ENCODE peak calls at places on chromosomes 12 and 14, in nine cellular contexts. One of them, this sample, is unnamed.

GRCh38 chr14:94028450-94028826 is 2.3 kb downstream of the OTUB2 start:
- DNase-seq in right lobe of liver: no peak
- DNase-seq in uterus: no peak
- DNase-seq in lower leg skin: no peak
- DNase-seq in HCT116: peak; percentile 88
- DNase-seq in A549: no peak
- DNase-seq in NB4: peak; percentile 89
- DNase-seq in heart left ventricle: no peak
- DNase-seq in transverse colon: no peak
- DNase-seq in this sample: no peak

GRCh38 chr14:68946423-68946822 is 32.7 kb downstream of the ACTN1 start:
- DNase-seq in right lobe of liver: no peak
- DNase-seq in uterus: no peak
- DNase-seq in lower leg skin: no peak
- DNase-seq in HCT116: no peak
- DNase-seq in A549: no peak
- DNase-seq in NB4: no peak
- DNase-seq in heart left ventricle: no peak
- DNase-seq in transverse colon: no peak
- DNase-seq in this sample: no peak

GRCh38 chr14:72864712-72865365 is 29.1 kb downstream of the DPF3 start:
- DNase-seq in right lobe of liver: no peak
- DNase-seq in uterus: no peak
- DNase-seq in lower leg skin: no peak
- DNase-seq in HCT116: no peak
- DNase-seq in A549: no peak
- DNase-seq in NB4: no peak
- DNase-seq in heart left ventricle: peak; percentile 59
- DNase-seq in transverse colon: no peak
- DNase-seq in this sample: no peak

GRCh38 chr12:12890492-12890814 is 909 bp upstream of the GPRC5A start:
- DNase-seq in right lobe of liver: no peak
- DNase-seq in uterus: peak; percentile 46
- DNase-seq in lower leg skin: no peak
- DNase-seq in HCT116: no peak
- DNase-seq in A549: no peak
- DNase-seq in NB4: no peak
- DNase-seq in heart left ventricle: no peak
- DNase-seq in transverse colon: no peak
- DNase-seq in this sample: no peak

GRCh38 chr14:23093993-23094665 is 807 bp downstream of the ACIN1 start:
- DNase-seq in right lobe of liver: no peak
- DNase-seq in uterus: no peak
- DNase-seq in lower leg skin: peak; percentile 53
- DNase-seq in HCT116: no peak
- DNase-seq in A549: no peak
- DNase-seq in NB4: no peak
- DNase-seq in heart left ventricle: no peak
- DNase-seq in transverse colon: no peak
- DNase-seq in this sample: no peak

GRCh38 chr12:130097798-130098255 is 64.4 kb upstream of the FZD10 start:
- DNase-seq in right lobe of liver: no peak
- DNase-seq in uterus: no peak
- DNase-seq in lower leg skin: no peak
- DNase-seq in HCT116: no peak
- DNase-seq in A549: no peak
- DNase-seq in NB4: no peak
- DNase-seq in heart left ventricle: no peak
- DNase-seq in transverse colon: no peak
- DNase-seq in this sample: no peak

GRCh38 chr12:38585090-38585489 is 268.5 kb downstream of the ALG10B start:
- DNase-seq in right lobe of liver: no peak
- DNase-seq in uterus: no peak
- DNase-seq in lower leg skin: no peak
- DNase-seq in HCT116: no peak
- DNase-seq in A549: no peak
- DNase-seq in NB4: no peak
- DNase-seq in heart left ventricle: no peak
- DNase-seq in transverse colon: no peak
- DNase-seq in this sample: no peak

GRCh38 chr12:7479784-7480183 is 23.8 kb downstream of the CD163 start:
- DNase-seq in right lobe of liver: no peak
- DNase-seq in uterus: no peak
- DNase-seq in lower leg skin: no peak
- DNase-seq in HCT116: no peak
- DNase-seq in A549: no peak
- DNase-seq in NB4: no peak
- DNase-seq in heart left ventricle: no peak
- DNase-seq in transverse colon: no peak
- DNase-seq in this sample: no peak

GRCh38 chr12:27709932-27710591 is 570 bp upstream of the MRPS35 start:
- DNase-seq in right lobe of liver: peak; percentile 24
- DNase-seq in uterus: peak; percentile 21
- DNase-seq in lower leg skin: no peak
- DNase-seq in HCT116: no peak
- DNase-seq in A549: peak; percentile 68
- DNase-seq in NB4: peak; percentile 65
- DNase-seq in heart left ventricle: no peak
- DNase-seq in transverse colon: peak; percentile 35
- DNase-seq in this sample: peak; percentile 64

GRCh38 chr12:27709212-27709931 is 1.3 kb upstream of the MRPS35 start:
- DNase-seq in right lobe of liver: no peak
- DNase-seq in uterus: no peak
- DNase-seq in lower leg skin: no peak
- DNase-seq in HCT116: no peak
- DNase-seq in A549: no peak
- DNase-seq in NB4: no peak
- DNase-seq in heart left ventricle: no peak
- DNase-seq in transverse colon: no peak
- DNase-seq in this sample: no peak

GRCh38 chr12:27703720-27704452 is 6.7 kb upstream of the MRPS35 start:
- DNase-seq in right lobe of liver: peak; percentile 53
- DNase-seq in uterus: peak; percentile 67
- DNase-seq in lower leg skin: peak; percentile 91
- DNase-seq in HCT116: peak; percentile 87
- DNase-seq in A549: peak; percentile 88
- DNase-seq in NB4: peak; percentile 92
- DNase-seq in heart left ventricle: peak; percentile 59
- DNase-seq in transverse colon: peak; percentile 85
- DNase-seq in this sample: peak; percentile 81

GRCh38 chr12:27707216-27707615 is 3.4 kb upstream of the MRPS35 start:
- DNase-seq in right lobe of liver: no peak
- DNase-seq in uterus: no peak
- DNase-seq in lower leg skin: no peak
- DNase-seq in HCT116: no peak
- DNase-seq in A549: no peak
- DNase-seq in NB4: no peak
- DNase-seq in heart left ventricle: no peak
- DNase-seq in transverse colon: no peak
- DNase-seq in this sample: no peak

DNA sequence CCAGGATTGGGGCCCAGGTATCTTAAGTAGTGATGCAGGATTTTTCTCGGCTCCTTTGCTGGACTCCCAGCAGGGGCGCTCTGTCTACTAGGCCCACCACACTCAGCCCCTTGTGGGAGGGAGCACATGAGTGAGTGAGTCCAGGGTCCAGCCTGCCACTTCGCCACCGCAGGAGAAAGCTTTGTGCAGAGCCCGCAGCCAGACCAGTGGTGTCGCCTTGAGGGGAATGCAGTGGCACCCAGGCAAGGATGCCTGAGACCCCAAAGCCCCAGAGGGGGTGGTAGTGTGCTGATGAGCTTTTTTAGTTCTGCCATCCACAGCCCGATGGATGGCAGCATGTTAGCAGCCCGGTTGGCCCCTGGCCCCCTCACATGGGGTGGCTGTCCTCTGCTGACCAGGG is 5.4 kb upstream of the MRPS35 start:
- DNase-seq in right lobe of liver: no peak
- DNase-seq in uterus: no peak
- DNase-seq in lower leg skin: no peak
- DNase-seq in HCT116: no peak
- DNase-seq in A549: no peak
- DNase-seq in NB4: peak; percentile 20
- DNase-seq in heart left ventricle: no peak
- DNase-seq in transverse colon: no peak
- DNase-seq in this sample: no peak
- TF ChIP-seq POLR2A in right lobe of liver: no peak
- TF ChIP-seq POLR2A in uterus: no peak
- TF ChIP-seq POLR2A in lower leg skin: no peak
- TF ChIP-seq POLR2A in HCT116: no peak
- TF ChIP-seq POLR2A in A549: no peak
- TF ChIP-seq POLR2A in NB4: no peak
- TF ChIP-seq POLR2A in heart left ventricle: no peak
- TF ChIP-seq POLR2A in transverse colon: no peak
- TF ChIP-seq POLR2A in this sample: no peak

GRCh38 chr12:57087689-57088441 is 1.0 kb upstream of the NAB2 start:
- DNase-seq in right lobe of liver: peak; percentile 87
- DNase-seq in uterus: peak; percentile 97
- DNase-seq in lower leg skin: peak; percentile 97
- DNase-seq in HCT116: peak; percentile 85
- DNase-seq in A549: peak; percentile 94
- DNase-seq in NB4: peak; percentile 98
- DNase-seq in heart left ventricle: peak; percentile 89
- DNase-seq in transverse colon: peak; percentile 88
- DNase-seq in this sample: peak; percentile 66

GRCh38 chr12:57088442-57089258 is at the start of gene NAB2:
- DNase-seq in right lobe of liver: peak; percentile 99
- DNase-seq in uterus: peak; percentile 97
- DNase-seq in lower leg skin: peak; percentile 99
- DNase-seq in HCT116: peak; percentile 85
- DNase-seq in A549: peak; percentile 97
- DNase-seq in NB4: peak; percentile 99
- DNase-seq in heart left ventricle: peak; percentile 98
- DNase-seq in transverse colon: peak; percentile 96
- DNase-seq in this sample: peak; percentile 93

GRCh38 chr12:57089259-57090245 is 638 bp downstream of the NAB2 start:
- DNase-seq in right lobe of liver: peak; percentile 87
- DNase-seq in uterus: peak; percentile 84
- DNase-seq in lower leg skin: peak; percentile 96
- DNase-seq in HCT116: no peak
- DNase-seq in A549: no peak
- DNase-seq in NB4: peak; percentile 93
- DNase-seq in heart left ventricle: peak; percentile 90
- DNase-seq in transverse colon: peak; percentile 75
- DNase-seq in this sample: peak; percentile 57

GRCh38 chr12:57085999-57086950 is 2.6 kb upstream of the NAB2 start:
- DNase-seq in right lobe of liver: peak; percentile 65
- DNase-seq in uterus: peak; percentile 90
- DNase-seq in lower leg skin: peak; percentile 94
- DNase-seq in HCT116: no peak
- DNase-seq in A549: peak; percentile 77
- DNase-seq in NB4: peak; percentile 84
- DNase-seq in heart left ventricle: peak; percentile 82
- DNase-seq in transverse colon: peak; percentile 58
- DNase-seq in this sample: peak; percentile 60

GRCh38 chr12:57086951-57087688 is 1.8 kb upstream of the NAB2 start:
- DNase-seq in right lobe of liver: peak; percentile 91
- DNase-seq in uterus: peak; percentile 96
- DNase-seq in lower leg skin: peak; percentile 99
- DNase-seq in HCT116: peak; percentile 77
- DNase-seq in A549: peak; percentile 89
- DNase-seq in NB4: peak; percentile 92
- DNase-seq in heart left ventricle: peak; percentile 93
- DNase-seq in transverse colon: peak; percentile 89
- DNase-seq in this sample: peak; percentile 80
- TF ChIP-seq POLR2A in right lobe of liver: peak; percentile 58
- TF ChIP-seq POLR2A in uterus: peak; percentile 84
- TF ChIP-seq POLR2A in lower leg skin: no peak
- TF ChIP-seq POLR2A in HCT116: no peak
- TF ChIP-seq POLR2A in A549: peak; percentile 23
- TF ChIP-seq POLR2A in NB4: no peak
- TF ChIP-seq POLR2A in heart left ventricle: no peak
- TF ChIP-seq POLR2A in transverse colon: peak; percentile 66
- TF ChIP-seq POLR2A in this sample: peak; percentile 27

DNA sequence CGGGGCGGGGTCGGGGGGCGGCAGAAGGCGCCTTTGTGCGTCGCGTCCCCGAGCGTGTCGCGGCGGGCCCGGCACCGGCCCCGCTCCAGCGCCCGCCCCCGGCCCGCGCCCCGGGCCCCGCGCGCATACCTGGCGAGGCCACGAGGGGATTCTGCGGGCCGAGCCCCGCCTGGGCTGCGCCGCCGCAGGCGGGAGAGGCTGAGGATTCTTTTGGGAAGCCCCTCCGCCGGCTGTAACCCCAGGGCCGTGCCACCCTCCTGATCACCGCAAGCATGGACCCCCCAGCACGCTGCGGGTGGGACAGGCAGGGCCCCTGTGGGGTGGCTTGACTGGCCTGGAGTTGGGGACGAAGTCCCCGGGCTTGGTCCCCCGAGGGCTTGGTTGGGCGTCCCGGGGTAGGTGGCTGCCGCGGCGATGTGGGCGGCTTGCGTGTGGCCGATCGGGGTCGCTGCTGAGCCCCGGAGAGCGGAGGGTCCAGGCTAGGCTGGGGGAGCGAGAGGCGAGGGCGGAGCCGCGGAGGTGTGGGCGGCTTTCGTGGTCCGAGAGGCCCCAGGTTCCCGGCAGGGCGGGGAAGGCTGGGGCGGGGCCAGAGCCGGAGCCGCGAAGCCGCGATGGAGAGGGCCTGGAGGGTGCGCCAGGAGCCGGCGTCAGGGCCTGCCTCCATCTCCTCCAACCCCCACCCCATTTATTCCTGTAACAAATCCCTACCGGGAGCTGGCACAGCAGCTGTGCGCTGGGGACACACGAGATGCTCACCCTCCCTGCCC is 28.4 kb upstream of the GPR132 start:
- DNase-seq in right lobe of liver: peak; percentile 85
- DNase-seq in uterus: peak; percentile 76
- DNase-seq in lower leg skin: peak; percentile 90
- DNase-seq in HCT116: peak; percentile 77
- DNase-seq in A549: peak; percentile 93
- DNase-seq in NB4: peak; percentile 64
- DNase-seq in heart left ventricle: peak; percentile 67
- DNase-seq in transverse colon: peak; percentile 88
- DNase-seq in this sample: no peak
- TF ChIP-seq POLR2A in right lobe of liver: peak; percentile 49
- TF ChIP-seq POLR2A in uterus: peak; percentile 34
- TF ChIP-seq POLR2A in lower leg skin: no peak
- TF ChIP-seq POLR2A in HCT116: no peak
- TF ChIP-seq POLR2A in A549: peak; percentile 59
- TF ChIP-seq POLR2A in NB4: no peak
- TF ChIP-seq POLR2A in heart left ventricle: no peak
- TF ChIP-seq POLR2A in transverse colon: peak; percentile 62
- TF ChIP-seq POLR2A in this sample: no peak

GRCh38 chr12:120444676-120445075 is 1.5 kb downstream of the TRIAP1 start:
- DNase-seq in right lobe of liver: no peak
- DNase-seq in uterus: no peak
- DNase-seq in lower leg skin: no peak
- DNase-seq in HCT116: no peak
- DNase-seq in A549: no peak
- DNase-seq in NB4: no peak
- DNase-seq in heart left ventricle: no peak
- DNase-seq in transverse colon: no peak
- DNase-seq in this sample: no peak

GRCh38 chr12:120447992-120448391 is 1.7 kb downstream of the GATC start:
- DNase-seq in right lobe of liver: no peak
- DNase-seq in uterus: no peak
- DNase-seq in lower leg skin: no peak
- DNase-seq in HCT116: no peak
- DNase-seq in A549: no peak
- DNase-seq in NB4: no peak
- DNase-seq in heart left ventricle: no peak
- DNase-seq in transverse colon: no peak
- DNase-seq in this sample: no peak

DNA sequence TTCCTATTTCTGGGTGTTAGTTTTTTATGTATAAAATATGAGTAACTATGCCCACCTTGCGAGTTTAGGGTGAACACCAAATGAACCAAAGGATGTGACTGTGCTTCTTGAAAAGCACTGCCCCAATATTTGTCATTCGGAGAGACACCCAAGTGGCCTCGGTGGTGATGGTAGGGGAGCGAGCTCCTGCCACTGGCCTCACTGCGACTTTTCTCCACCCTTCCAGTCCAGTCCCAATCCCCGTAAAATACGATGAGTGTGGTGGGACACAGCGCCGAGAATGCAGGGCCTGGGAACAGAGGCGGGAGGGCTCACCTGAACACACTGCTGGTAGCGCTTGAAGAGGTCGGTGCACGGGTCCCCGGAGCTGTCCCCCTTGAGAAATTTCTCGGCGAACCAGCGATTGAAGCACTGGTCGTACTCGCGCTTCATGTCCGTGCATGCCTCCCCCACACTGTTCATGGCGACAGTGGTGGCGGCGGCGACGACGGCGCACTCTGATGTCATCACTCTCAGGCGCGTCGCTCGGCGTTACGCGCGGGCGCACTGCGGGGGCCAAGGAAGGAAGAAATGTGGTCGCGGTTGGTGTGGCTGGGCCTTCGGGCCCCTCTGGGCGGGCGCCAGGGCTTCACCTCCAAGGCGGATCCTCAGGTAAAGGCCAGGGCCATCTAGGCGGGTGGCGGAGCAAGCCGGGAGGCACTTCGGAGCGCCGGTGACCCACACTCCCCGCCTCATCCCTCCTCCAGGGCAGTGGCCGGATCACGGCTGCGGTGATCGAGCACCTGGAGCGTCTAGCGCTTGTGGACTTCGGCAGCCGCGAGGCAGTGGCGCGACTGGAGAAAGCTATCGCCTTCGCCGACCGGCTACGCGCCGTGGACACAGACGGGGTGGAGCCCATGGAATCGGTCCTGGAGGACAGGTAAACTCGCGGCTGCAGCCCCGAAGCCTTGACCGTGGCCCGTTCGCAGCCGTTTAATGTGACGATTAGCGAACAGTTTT is at the start of the genes GATC and TRIAP1:
- DNase-seq in right lobe of liver: peak; percentile 83
- DNase-seq in uterus: peak; percentile 65
- DNase-seq in lower leg skin: peak; percentile 97
- DNase-seq in HCT116: peak; percentile 71
- DNase-seq in A549: peak; percentile 89
- DNase-seq in NB4: peak; percentile 97
- DNase-seq in heart left ventricle: peak; percentile 86
- DNase-seq in transverse colon: peak; percentile 87
- DNase-seq in this sample: peak; percentile 95
- TF ChIP-seq POLR2A in right lobe of liver: peak; percentile 52
- TF ChIP-seq POLR2A in uterus: peak; percentile 68
- TF ChIP-seq POLR2A in lower leg skin: no peak
- TF ChIP-seq POLR2A in HCT116: peak; percentile 81
- TF ChIP-seq POLR2A in A549: peak; percentile 93
- TF ChIP-seq POLR2A in NB4: peak; percentile 97
- TF ChIP-seq POLR2A in heart left ventricle: no peak
- TF ChIP-seq POLR2A in transverse colon: peak; percentile 78
- TF ChIP-seq POLR2A in this sample: peak; percentile 86